ENCODE peak calls at places on chromosomes 16 and 17, in nine cellular contexts. H, A, B, Y, C, O, N, X and D are unnamed samples.

GRCh38 chr16:28572659-28573510 is 19.2 kb downstream of the SGF29 start:
- DNase-seq in N (peak), B (no peak), X (no peak), A (no peak), O (no peak), C (peak), H (no peak), Y (no peak), D (peak)

GRCh38 chr17:82699551-82699950 is 1.1 kb upstream of the RAB40B start:
- DNase-seq in Y (no peak), O (no peak), C (no peak), A (no peak), N (no peak), X (no peak), H (no peak), B (no peak), D (no peak)

GRCh38 chr16:58516768-58517107 is 1.4 kb downstream of the SETD6 start:
- DNase-seq in B (no peak), X (no peak), C (no peak), A (no peak), Y (no peak), H (no peak), O (no peak), N (no peak), D (no peak)

GRCh38 chr16:65989861-65990260 is 376.6 kb upstream of the CDH5 start:
- DNase-seq in N (no peak), C (peak), H (no peak), O (no peak), A (no peak), X (no peak), Y (no peak), B (no peak), D (peak)

GRCh38 chr16:733382-734207 is 6.7 kb downstream of the HAGHL start:
- DNase-seq in H (no peak), B (peak), N (peak), A (no peak), X (peak), O (no peak), C (peak), Y (peak), D (no peak)

GRCh38 chr16:56667581-56668571 is at the start of gene MT1G:
- DNase-seq in X (peak), O (peak), B (peak), Y (peak), A (no peak), C (peak), N (peak), H (peak), D (peak)

GRCh38 chr16:14449790-14450463 is 180.1 kb downstream of the PARN start:
- DNase-seq in A (peak), X (no peak), N (no peak), B (no peak), O (no peak), C (no peak), Y (no peak), H (peak), D (peak)

GRCh38 chr16:67399749-67400704 is 6.7 kb upstream of the TPPP3 start:
- DNase-seq in B (no peak), N (no peak), H (no peak), C (peak), A (no peak), X (no peak), O (peak), Y (no peak), D (no peak)

GRCh38 chr16:80040814-80041213 is 440.3 kb upstream of the MAF start:
- DNase-seq in X (no peak), H (no peak), Y (no peak), O (no peak), N (no peak), B (no peak), A (no peak), C (no peak), D (no peak)

GRCh38 chr16:71474864-71475263 is 12.8 kb upstream of the ZNF23 start:
- DNase-seq in O (no peak), A (peak), Y (no peak), X (no peak), N (no peak), B (no peak), C (no peak), H (peak), D (peak)

GRCh38 chr17:75073618-75074047 is 14.1 kb upstream of the SLC16A5 start:
- DNase-seq in C (no peak), X (no peak), Y (peak), O (no peak), A (no peak), N (no peak), B (no peak), H (no peak), D (peak)

GRCh38 chr17:21549107-21549687 is 143.1 kb upstream of the KCNJ18 start:
- DNase-seq in Y (no peak), C (no peak), H (peak), X (no peak), O (no peak), A (no peak), N (no peak), B (no peak), D (peak)

GRCh38 chr17:65231662-65232335 is 94.6 kb downstream of the RGS9 start:
- DNase-seq in B (no peak), H (peak), C (no peak), N (peak), O (no peak), X (no peak), Y (no peak), A (peak), D (peak)

GRCh38 chr16:77406680-77407079 is 28.2 kb downstream of the ADAMTS18 start:
- DNase-seq in B (no peak), O (no peak), X (no peak), C (no peak), N (no peak), H (peak), A (no peak), Y (no peak), D (no peak)

GRCh38 chr17:17379197-17379991 is 76.2 kb downstream of the NT5M start:
- DNase-seq in Y (no peak), H (peak), X (no peak), C (no peak), O (no peak), A (no peak), B (no peak), N (no peak), D (peak)

GRCh38 chr16:4695473-4696171 is 2.3 kb downstream of the NUDT16L1 start:
- DNase-seq in B (no peak), X (peak), A (no peak), O (peak), N (no peak), H (no peak), Y (no peak), C (no peak), D (no peak)

GRCh38 chr17:72822358-72823023 is 270.0 kb downstream of the SLC39A11 start:
- DNase-seq in C (no peak), A (no peak), H (no peak), X (no peak), Y (no peak), B (no peak), N (no peak), O (no peak), D (no peak)

GRCh38 chr17:48261297-48261880 is 153.8 kb downstream of the SNX11 start:
- DNase-seq in A (no peak), Y (no peak), N (peak), C (no peak), B (no peak), O (no peak), X (no peak), H (peak), D (no peak)

GRCh38 chr17:50793007-50793406 is 25.7 kb upstream of the ANKRD40CL start:
- DNase-seq in X (no peak), A (no peak), N (no peak), H (no peak), O (no peak), C (no peak), B (no peak), Y (no peak), D (no peak)

GRCh38 chr17:14672830-14673229 is 371.9 kb downstream of the HS3ST3B1 start:
- DNase-seq in X (no peak), A (peak), N (peak), H (peak), B (no peak), C (no peak), Y (no peak), O (no peak), D (peak)

GRCh38 chr17:44200478-44201155 is 933 bp upstream of the ATXN7L3 start:
- DNase-seq in A (no peak), C (no peak), Y (no peak), B (no peak), O (peak), H (no peak), N (peak), X (no peak), D (no peak)

GRCh38 chr16:58034128-58034685 is 8.7 kb downstream of the MMP15 start:
- DNase-seq in B (no peak), A (no peak), O (no peak), H (no peak), Y (no peak), N (no peak), C (no peak), X (no peak), D (no peak)

GRCh38 chr16:87048038-87048743 is 269.0 kb downstream of the C16orf95 start:
- DNase-seq in Y (no peak), N (no peak), C (no peak), H (no peak), B (no peak), X (peak), O (no peak), A (no peak), D (no peak)

GRCh38 chr17:10518271-10519037 is at the start of gene MYH1:
- DNase-seq in C (no peak), Y (no peak), H (no peak), X (no peak), A (no peak), O (no peak), B (no peak), N (no peak), D (no peak)

GRCh38 chr17:75769536-75769935 is 4.5 kb upstream of the GALK1 start:
- DNase-seq in Y (peak), B (no peak), A (no peak), O (no peak), N (no peak), X (no peak), H (no peak), C (no peak), D (no peak)

GRCh38 chr17:8289103-8289397 is 580 bp downstream of the RANGRF start:
- DNase-seq in Y (no peak), X (no peak), H (no peak), A (no peak), N (peak), B (no peak), C (peak), O (peak), D (no peak)

GRCh38 chr17:76529224-76529642 is 8.3 kb downstream of the CYGB start:
- DNase-seq in O (peak), X (peak), C (peak), B (peak), Y (peak), H (peak), A (no peak), N (no peak), D (peak)

GRCh38 chr16:89502319-89502843 is 5.8 kb upstream of the SPG7 start:
- DNase-seq in O (no peak), N (no peak), H (peak), B (no peak), X (no peak), C (no peak), A (no peak), Y (no peak), D (peak)

GRCh38 chr16:55501549-55502322 is 7.1 kb upstream of the LPCAT2 start:
- DNase-seq in B (no peak), A (no peak), O (no peak), N (no peak), X (no peak), Y (no peak), H (peak), C (no peak), D (no peak)

GRCh38 chr17:46978489-46979022 is 497 bp downstream of the RPRML start:
- DNase-seq in O (no peak), C (peak), N (peak), H (no peak), X (no peak), B (no peak), A (no peak), Y (no peak), D (no peak)

GRCh38 chr16:30028438-30029093 is 2.5 kb downstream of the TLCD3B start:
- DNase-seq in Y (no peak), B (no peak), O (no peak), X (no peak), N (peak), A (no peak), H (no peak), C (peak), D (no peak)

GRCh38 chr17:80922580-80923160 is 69.0 kb upstream of the CHMP6 start:
- DNase-seq in Y (peak), O (no peak), B (no peak), N (no peak), C (peak), H (no peak), A (no peak), X (no peak), D (no peak)

GRCh38 chr16:81997738-81998137 is 13.5 kb downstream of the SDR42E1 start:
- DNase-seq in A (no peak), X (no peak), C (no peak), Y (no peak), B (no peak), N (no peak), H (peak), O (no peak), D (peak)

GRCh38 chr16:22933173-22933572 is 119.2 kb downstream of the HS3ST2 start:
- DNase-seq in A (no peak), N (peak), Y (no peak), C (no peak), O (no peak), X (no peak), H (no peak), B (peak), D (no peak)

GRCh38 chr16:46746821-46747776 is 1.0 kb downstream of the MYLK3 start:
- DNase-seq in O (peak), B (peak), A (no peak), N (peak), H (no peak), Y (no peak), X (peak), C (no peak), D (no peak)

GRCh38 chr17:52827526-52827925 is 669.0 kb upstream of the CA10 start:
- DNase-seq in C (no peak), H (no peak), B (no peak), X (no peak), O (no peak), Y (no peak), N (no peak), A (no peak), D (no peak)

GRCh38 chr17:70251704-70252103 is 82.4 kb downstream of the KCNJ2 start:
- DNase-seq in N (no peak), H (no peak), A (no peak), B (no peak), X (no peak), Y (no peak), O (no peak), C (no peak), D (no peak)

GRCh38 chr17:62981933-62982332 is 15.9 kb downstream of the TANC2 start:
- DNase-seq in B (no peak), Y (no peak), X (no peak), N (no peak), O (no peak), C (no peak), H (peak), A (no peak), D (no peak)

GRCh38 chr17:31561469-31562412 is 170.3 kb downstream of the RAB11FIP4 start:
- DNase-seq in X (no peak), C (no peak), Y (no peak), B (no peak), N (no peak), O (peak), H (peak), A (no peak), D (peak)
- H3K4me3 ChIP-seq in X (peak), C (no peak), Y (peak), B (no peak), N (no peak), O (peak), H (peak), A (peak), D (peak)

GRCh38 chr17:45256114-45256966 is 5.6 kb downstream of the SPATA32 start:
- DNase-seq in X (no peak), N (no peak), O (no peak), C (no peak), A (no peak), H (no peak), Y (no peak), B (no peak), D (no peak)
- TF ChIP-seq CTCF in X (no peak), N (peak), O (no peak), C (no peak), A (peak), H (no peak), Y (no peak), B (no peak), D (peak)

DNA sequence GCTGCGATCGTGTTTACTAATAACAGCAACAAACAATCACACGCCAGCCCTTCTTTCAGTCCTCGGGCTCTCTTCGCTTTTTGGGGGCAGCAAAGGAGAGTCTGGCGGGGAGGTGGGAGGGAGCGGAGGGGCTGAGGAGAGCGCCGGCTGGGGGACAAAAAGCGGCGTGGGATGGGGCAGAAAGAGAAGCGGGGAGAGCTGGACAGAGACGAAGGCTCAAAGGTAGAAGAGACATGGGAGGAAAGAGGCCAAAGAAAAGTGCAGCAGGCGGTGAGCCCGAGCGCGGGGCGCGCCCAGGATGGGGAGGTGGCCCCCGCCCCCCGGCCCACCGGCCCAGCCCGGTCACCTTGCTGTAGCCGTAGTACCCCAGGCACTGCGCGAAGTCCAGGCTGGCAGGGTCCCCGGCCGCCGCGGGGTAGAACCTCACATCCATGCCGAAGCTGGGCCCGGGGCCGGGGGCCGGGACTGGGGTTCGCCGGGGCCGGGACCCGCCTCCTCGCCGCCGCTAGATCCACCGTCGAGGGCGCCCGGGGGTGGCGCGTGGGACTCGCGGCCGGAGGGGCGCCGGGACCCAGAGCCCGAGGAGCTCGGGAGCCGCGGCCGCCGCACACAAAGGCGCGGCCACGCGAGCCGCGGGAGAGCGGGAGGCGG is 527 bp downstream of the TOX3 start:
- DNase-seq in X (no peak), H (no peak), N (peak), Y (no peak), C (no peak), O (peak), B (peak), A (no peak), D (no peak)
- H3K4me3 ChIP-seq in X (peak), H (no peak), N (peak), Y (peak), C (peak), O (peak), B (peak), A (no peak), D (no peak)

GRCh38 chr17:66549731-66550207 is 247.4 kb downstream of the PRKCA start:
- DNase-seq in H (peak), B (no peak), O (no peak), C (no peak), A (peak), X (no peak), N (no peak), Y (no peak), D (peak)
- TF ChIP-seq CTCF in H (no peak), B (no peak), O (no peak), C (no peak), A (no peak), X (no peak), N (no peak), Y (no peak), D (no peak)

DNA sequence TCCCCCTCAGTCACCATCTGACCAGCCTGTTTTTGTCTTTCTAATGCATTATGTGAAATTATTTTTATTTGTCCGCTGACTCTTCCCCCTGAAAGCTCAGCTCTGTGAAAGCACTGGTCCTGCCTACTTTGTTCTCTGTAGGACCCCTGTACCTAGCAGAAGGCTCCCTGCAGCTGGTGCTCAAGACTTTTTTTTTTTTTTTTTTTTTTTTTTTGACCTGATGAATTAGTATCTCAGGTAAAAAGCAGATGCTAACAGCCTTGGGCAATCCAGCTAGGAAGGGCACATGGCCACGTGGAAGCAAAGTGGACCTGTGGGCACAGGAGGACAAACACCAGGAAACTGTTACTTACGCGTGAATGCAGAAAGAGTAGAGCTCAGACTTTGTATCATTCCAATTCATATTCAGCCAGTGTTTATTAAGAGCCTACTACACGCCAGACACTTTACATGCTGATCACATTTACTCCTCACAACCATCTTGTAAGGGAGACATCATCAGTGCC is 629 bp upstream of the UNC119 start:
- DNase-seq in X (no peak), B (no peak), C (no peak), N (no peak), H (no peak), A (no peak), O (no peak), Y (no peak), D (no peak)
- H3K4me3 ChIP-seq in X (peak), B (peak), C (no peak), N (peak), H (no peak), A (no peak), O (peak), Y (peak), D (no peak)

DNA sequence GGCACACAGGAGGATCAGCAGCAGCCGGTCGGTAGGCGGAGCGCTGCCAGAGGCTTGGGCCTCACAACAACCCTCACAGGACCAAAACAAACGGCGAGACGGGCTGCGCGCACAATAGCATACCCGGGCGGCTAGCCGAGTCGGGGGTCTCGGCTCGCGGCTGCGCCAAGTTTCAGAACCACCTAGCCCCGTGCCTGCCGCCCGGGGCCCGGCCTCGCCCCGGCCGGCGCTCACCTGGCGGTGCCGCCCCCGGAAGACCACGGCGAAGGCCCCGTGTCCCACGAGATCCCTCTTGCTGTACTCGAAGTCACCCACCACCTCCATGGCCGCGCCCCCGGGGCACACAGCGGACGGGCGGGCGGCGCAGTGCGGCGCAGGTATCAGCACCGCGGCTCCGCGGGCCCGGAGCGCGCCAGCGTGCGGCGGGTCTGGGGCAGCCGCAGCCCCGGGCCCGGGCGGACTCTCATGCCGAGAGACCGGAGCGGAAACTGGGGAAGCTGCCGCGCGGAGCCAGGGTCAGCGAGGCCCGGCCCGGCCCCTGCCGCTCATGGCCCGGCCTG is 562 bp downstream of the ULK2 start:
- DNase-seq in Y (peak), A (no peak), N (peak), H (peak), B (peak), C (peak), O (peak), X (peak), D (peak)
- TF ChIP-seq CTCF in Y (no peak), A (peak), N (peak), H (peak), B (no peak), C (no peak), O (no peak), X (no peak), D (peak)

GRCh38 chr16:73171901-73172619 is 124.1 kb upstream of the ZFHX3 start:
- DNase-seq in X (no peak), B (no peak), Y (no peak), N (no peak), O (no peak), H (no peak), A (no peak), C (no peak), D (no peak)

GRCh38 chr16:73171380-73171779 is 123.5 kb upstream of the ZFHX3 start:
- DNase-seq in C (no peak), N (no peak), B (no peak), Y (no peak), O (no peak), X (no peak), A (no peak), H (no peak), D (no peak)

GRCh38 chr16:73170587-73170986 is 122.7 kb upstream of the ZFHX3 start:
- DNase-seq in H (no peak), C (no peak), O (no peak), X (no peak), Y (no peak), A (no peak), N (no peak), B (no peak), D (no peak)

GRCh38 chr16:73173396-73173795 is 125.5 kb upstream of the ZFHX3 start:
- DNase-seq in C (no peak), H (no peak), B (no peak), N (no peak), A (no peak), X (no peak), Y (no peak), O (no peak), D (peak)

GRCh38 chr16:73172621-73173312 is 124.8 kb upstream of the ZFHX3 start:
- DNase-seq in Y (peak), H (peak), B (peak), X (peak), C (peak), N (peak), O (peak), A (peak), D (peak)
- H3K4me3 ChIP-seq in Y (peak), H (no peak), B (peak), X (peak), C (no peak), N (no peak), O (peak), A (no peak), D (peak)

GRCh38 chr16:26118575-26118974 is 426.8 kb downstream of the HS3ST4 start:
- DNase-seq in N (peak), A (no peak), X (no peak), Y (no peak), C (no peak), B (no peak), O (no peak), H (no peak), D (no peak)
- TF ChIP-seq CTCF in N (no peak), A (no peak), X (no peak), Y (no peak), C (no peak), B (no peak), O (no peak), H (no peak), D (no peak)